ENCODE peak calls at places on chromosomes 6 and 20, in four cellular contexts. T is ovary, X is A673, N is stomach. L is an unnamed sample. For H3K27me3, the result is how much of the 10 kb centered on the place peaks cover.

GRCh38 chr6:156747715-156748114 is 29.5 kb upstream of the ARID1B start:
- DNase-seq in T (no peak), N (no peak), X (peak), L (no peak)

GRCh38 chr6:21049572-21049971 is 515.3 kb downstream of the CDKAL1 start:
- DNase-seq in X (no peak), N (no peak), T (no peak), L (no peak)

GRCh38 chr20:58268936-58269619 is 40.4 kb upstream of the RAB22A start:
- DNase-seq in X (no peak), N (no peak), T (no peak), L (no peak)

GRCh38 chr20:5714261-5715041 is 35.8 kb upstream of the SHLD1 start:
- DNase-seq in X (no peak), N (no peak), T (no peak), L (peak)

GRCh38 chr6:44925100-44925739 is 402.9 kb upstream of the RUNX2 start:
- DNase-seq in N (no peak), T (no peak), X (peak), L (peak)

GRCh38 chr20:63215101-63216040 is 560 bp downstream of the YTHDF1 start:
- DNase-seq in X (peak), N (no peak), T (peak), L (no peak)

GRCh38 chr20:45419188-45420091 is 3.5 kb downstream of the PIGT start:
- DNase-seq in N (peak), X (no peak), T (no peak), L (peak)

GRCh38 chr6:110250838-110251237 is 70.6 kb downstream of the CDC40 start:
- DNase-seq in N (no peak), T (no peak), X (no peak), L (no peak)

GRCh38 chr6:41689171-41690008 is 46.0 kb downstream of the TFEB start:
- DNase-seq in N (peak), T (no peak), X (peak), L (no peak)

DNA sequence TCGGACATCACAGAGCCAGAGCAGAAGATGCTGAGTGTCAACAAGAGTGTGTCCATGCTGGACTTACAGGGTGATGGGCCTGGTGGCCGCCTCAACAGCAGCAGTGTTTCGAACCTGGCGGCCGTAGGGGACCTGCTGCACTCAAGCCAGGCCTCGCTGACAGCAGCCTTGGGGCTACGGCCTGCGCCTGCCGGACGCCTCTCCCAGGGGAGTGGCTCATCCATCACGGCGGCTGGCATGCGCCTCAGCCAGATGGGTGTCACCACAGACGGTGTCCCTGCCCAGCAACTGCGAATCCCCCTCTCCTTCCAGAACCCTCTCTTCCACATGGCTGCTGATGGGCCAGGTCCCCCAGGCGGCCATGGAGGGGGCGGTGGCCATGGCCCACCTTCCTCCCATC is 11.4 kb upstream of the ZBTB9 start:
- DNase-seq in X (no peak), T (no peak), N (no peak), L (no peak)
- H3K4me3 ChIP-seq in X (no peak), T (no peak), N (no peak), L (no peak)

GRCh38 chr20:2757001-2757400 is 43.4 kb downstream of the CPXM1 start:
- DNase-seq in T (no peak), N (no peak), X (no peak), L (no peak)
- H3K27me3 ChIP-seq in T (under half), N (under half), X (under half), L (half or more)

GRCh38 chr6:131981624-131981978 is 30.4 kb upstream of the CCN2 start:
- DNase-seq in N (no peak), T (no peak), X (no peak), L (no peak)

GRCh38 chr6:131980338-131980790 is 29.2 kb upstream of the CCN2 start:
- DNase-seq in X (no peak), T (no peak), N (no peak), L (no peak)

GRCh38 chr6:131979515-131980337 is 28.6 kb upstream of the CCN2 start:
- DNase-seq in N (no peak), X (no peak), T (no peak), L (peak)

GRCh38 chr6:131980791-131981623 is 29.8 kb upstream of the CCN2 start:
- DNase-seq in X (no peak), T (no peak), N (no peak), L (no peak)

GRCh38 chr6:131982740-131983259 is 31.6 kb upstream of the CCN2 start:
- DNase-seq in X (no peak), T (no peak), N (no peak), L (no peak)
- H3K4me3 ChIP-seq in X (no peak), T (no peak), N (no peak), L (no peak)

DNA sequence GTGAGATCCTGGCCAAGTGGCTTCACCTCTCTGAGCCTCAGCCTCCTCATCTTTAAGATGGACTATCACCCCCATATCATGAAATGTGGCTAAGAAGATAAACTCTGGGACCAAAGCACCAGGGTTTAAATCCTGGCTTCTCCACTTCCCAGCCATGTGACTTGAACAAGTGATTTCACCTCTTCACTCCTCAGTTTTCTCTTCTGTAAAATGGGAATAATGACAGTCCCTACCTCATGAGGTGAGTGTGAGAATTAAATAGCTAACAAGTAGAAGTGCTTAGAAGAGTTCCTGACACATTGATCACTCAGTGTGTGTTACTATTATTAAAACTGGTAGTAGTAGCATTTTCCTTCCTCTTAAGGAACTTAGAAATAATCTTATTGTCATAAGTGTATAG is 516.9 kb upstream of the SULF2 start:
- DNase-seq in X (no peak), T (no peak), N (no peak), L (no peak)
- H3K27me3 ChIP-seq in X (under half), T (under half), N (under half), L (under half)

DNA sequence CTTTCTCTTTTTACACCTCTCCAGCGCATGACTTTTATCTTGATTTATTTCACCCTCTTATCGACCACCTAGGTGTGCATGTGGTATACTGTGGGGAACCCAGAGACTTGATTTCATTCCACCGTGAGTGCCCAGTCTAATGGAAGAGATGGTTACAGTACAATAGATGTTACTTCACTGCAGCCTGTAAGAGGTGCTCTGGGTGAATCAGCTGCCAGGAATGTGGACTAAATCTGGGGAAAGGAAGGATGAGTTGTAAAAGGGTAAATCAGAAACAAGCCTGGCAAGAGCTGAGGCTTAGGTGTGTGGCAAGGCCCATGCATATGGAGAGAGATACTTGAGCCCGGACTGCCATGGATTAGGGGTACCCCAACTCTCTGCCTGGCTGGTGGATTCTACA is 7.4 kb downstream of the STK35 start:
- DNase-seq in X (no peak), T (no peak), N (no peak), L (peak)
- H3K4me3 ChIP-seq in X (no peak), T (no peak), N (no peak), L (no peak)

L was measured in kidney epithelial cell.